ENCODE peak calls at places on chromosome 12, in ten cellular contexts. C is mammary epithelial cell; W is endodermal cell; J is stimulated activated naive CD4-positive, alpha-beta T cell treated with Interleukin-2 at 50 U/mL for 16 hours; L is stimulated activated CD4-positive, alpha-beta T cell treated with anti-CD3 and anti-CD28 coated beads, Interleukin-2, amount 100 ng/mL, for 48 hours; P is A673; I is A549; Z is activated T-cell treated with anti-CD3 and anti-CD28 coated beads for 4 hours; E is anterior cingulate cortex; U is iris pigment epithelial cell. O is an unnamed sample.

GRCh38 chr12:130948136-130948535 is 5.6 kb upstream of the ADGRD1 start:
- DNase-seq in J (no peak), C (no peak), E (no peak), U (no peak), Z (no peak), P (peak; percentile 88), I (no peak), L (no peak), W (peak; percentile 72), O (no peak)

GRCh38 chr12:63826002-63826585 is 18.4 kb upstream of the SRGAP1 start:
- DNase-seq in L (no peak), E (no peak), U (peak; percentile 77), I (peak; percentile 81), C (peak; percentile 52), J (no peak), W (no peak), Z (no peak), P (peak; percentile 73), O (no peak)

GRCh38 chr12:57640156-57641042 is 7.4 kb upstream of the B4GALNT1 start:
- DNase-seq in Z (no peak), C (no peak), P (no peak), J (no peak), U (no peak), E (no peak), W (peak; percentile 22), L (no peak), I (no peak), O (no peak)

GRCh38 chr12:79689041-79689476 is 1.7 kb downstream of the PAWR start:
- DNase-seq in I (peak; percentile 44), Z (no peak), U (no peak), C (no peak), W (no peak), J (no peak), P (peak; percentile 22), L (no peak), E (no peak), O (no peak)

GRCh38 chr12:98224584-98225221 is 290.7 kb upstream of the TMPO start:
- DNase-seq in E (no peak), Z (no peak), U (no peak), W (no peak), J (no peak), I (no peak), C (no peak), P (no peak), L (no peak), O (no peak)

GRCh38 chr12:121467638-121468403 is 67.9 kb downstream of the RNF34 start:
- DNase-seq in W (peak; percentile 93), P (peak; percentile 29), C (no peak), U (peak; percentile 34), Z (no peak), J (no peak), L (peak; percentile 10), I (peak; percentile 31), E (no peak), O (peak; percentile 7)

GRCh38 chr12:13234045-13234641 is 37.6 kb downstream of the EMP1 start:
- DNase-seq in L (peak; percentile 27), C (peak; percentile 55), J (peak; percentile 4), E (no peak), W (peak; percentile 91), U (peak; percentile 63), I (peak; percentile 72), P (peak; percentile 75), Z (peak; percentile 21), O (no peak)

GRCh38 chr12:110750784-110751461 is 8.2 kb upstream of the PPP1CC start:
- DNase-seq in W (no peak), I (no peak), E (no peak), C (peak; percentile 56), P (no peak), L (no peak), J (no peak), Z (no peak), U (no peak), O (no peak)

GRCh38 chr12:8011331-8011730 is 21.2 kb upstream of the FOXJ2 start:
- DNase-seq in P (no peak), C (peak; percentile 56), I (no peak), W (no peak), U (peak; percentile 48), L (no peak), E (no peak), Z (no peak), J (no peak), O (no peak)

GRCh38 chr12:124928095-124928911 is 13.9 kb upstream of the UBC start:
- DNase-seq in E (no peak), W (no peak), J (no peak), Z (no peak), P (peak; percentile 42), U (peak; percentile 98), C (peak; percentile 99), I (peak; percentile 98), L (no peak), O (no peak)

GRCh38 chr12:52837341-52837741 is 3.2 kb upstream of the KRT79 start:
- DNase-seq in Z (no peak), I (peak; percentile 50), E (no peak), P (no peak), C (peak; percentile 61), W (no peak), J (no peak), L (no peak), U (peak; percentile 89), O (no peak)

O was measured in activated gamma-delta T cell treated with anti-CD3 and anti-CD28 coated beads, Interleukin-2, amount 50 U/mL, for 16 hours.